ENCODE peak calls at places on chromosomes 2 and 18, in four cellular contexts. G is NB4; L is right cardiac atrium; W is naive thymus-derived CD8-positive, alpha-beta T cell. K is an unnamed sample.

GRCh38 chr2:166179201-166179600 is 51.4 kb upstream of the SCN1A start:
- DNase-seq in G (no peak), L (no peak), W (no peak), K (no peak)

GRCh38 chr2:113692698-113693428 is 63.6 kb downstream of the SLC35F5 start:
- DNase-seq in G (peak), L (no peak), W (no peak), K (peak)

GRCh38 chr2:237979331-237979730 is 12.5 kb downstream of the UBE2F start:
- DNase-seq in G (no peak), L (peak), W (no peak), K (no peak)

GRCh38 chr2:173667415-173667814 is 297.8 kb downstream of the SP3 start:
- DNase-seq in G (no peak), L (no peak), W (no peak), K (no peak)

GRCh38 chr18:45379903-45380302 is 235.4 kb upstream of the SLC14A2 start:
- DNase-seq in G (no peak), L (no peak), W (no peak), K (no peak)

GRCh38 chr2:217501887-217502286 is 500.9 kb downstream of the TNS1 start:
- DNase-seq in G (no peak), L (no peak), W (no peak), K (no peak)

GRCh38 chr2:215828528-215829184 is 184.7 kb downstream of the MREG start:
- DNase-seq in G (peak), L (no peak), W (peak), K (no peak)

GRCh38 chr2:1738646-1739302 is 5.5 kb downstream of the PXDN start:
- DNase-seq in G (no peak), L (peak), W (no peak), K (no peak)

GRCh38 chr2:152400607-152401214 is 65.7 kb downstream of the FMNL2 start:
- DNase-seq in G (no peak), L (no peak), W (no peak), K (no peak)

GRCh38 chr2:143433158-143433557 is 303.9 kb downstream of the ARHGAP15 start:
- DNase-seq in G (no peak), L (no peak), W (no peak), K (no peak)

GRCh38 chr18:12637901-12638633 is 19.8 kb downstream of the SPIRE1 start:
- DNase-seq in G (no peak), L (no peak), W (no peak), K (no peak)

GRCh38 chr18:75090336-75090735 is 118.6 kb downstream of the PTGR3 start:
- DNase-seq in G (no peak), L (no peak), W (no peak), K (no peak)

GRCh38 chr2:233546774-233547173 is 19.8 kb downstream of the USP40 start:
- DNase-seq in G (no peak), L (no peak), W (no peak), K (no peak)

GRCh38 chr2:234309431-234309830 is 187.4 kb downstream of the ARL4C start:
- DNase-seq in G (no peak), L (no peak), W (no peak), K (no peak)